ENCODE peak calls at places on chromosome 15, in five cellular contexts. One of them, this sample, is unnamed.

GRCh38 chr15:29124581-29125381 is 144.8 kb downstream of the NSMCE3 start:
- DNase-seq in gastrocnemius medialis: no peak
- DNase-seq in kidney epithelial cell: no peak
- DNase-seq in stomach: no peak
- DNase-seq in H1: no peak
- DNase-seq in this sample: no peak

GRCh38 chr15:74170845-74171578 is 2.5 kb upstream of the ISLR start:
- DNase-seq in gastrocnemius medialis: no peak
- DNase-seq in kidney epithelial cell: no peak
- DNase-seq in stomach: peak; percentile 20
- DNase-seq in H1: no peak
- DNase-seq in this sample: no peak

GRCh38 chr15:63349156-63349555 is 32.5 kb downstream of the CA12 start:
- DNase-seq in gastrocnemius medialis: no peak
- DNase-seq in kidney epithelial cell: no peak
- DNase-seq in stomach: no peak
- DNase-seq in H1: no peak
- DNase-seq in this sample: no peak

GRCh38 chr15:101641134-101641764 is 10.9 kb downstream of the TM2D3 start:
- DNase-seq in gastrocnemius medialis: peak; percentile 61
- DNase-seq in kidney epithelial cell: no peak
- DNase-seq in stomach: peak; percentile 81
- DNase-seq in H1: peak; percentile 85
- DNase-seq in this sample: no peak

GRCh38 chr15:68285243-68285980 is 7.9 kb downstream of the FEM1B start:
- DNase-seq in gastrocnemius medialis: no peak
- DNase-seq in kidney epithelial cell: no peak
- DNase-seq in stomach: no peak
- DNase-seq in H1: no peak
- DNase-seq in this sample: no peak

GRCh38 chr15:23516866-23517265 is 48.6 kb upstream of the MKRN3 start:
- DNase-seq in gastrocnemius medialis: no peak
- DNase-seq in kidney epithelial cell: no peak
- DNase-seq in stomach: no peak
- DNase-seq in H1: no peak
- DNase-seq in this sample: no peak

GRCh38 chr15:68652141-68652540 is 73.3 kb downstream of the CORO2B start:
- DNase-seq in gastrocnemius medialis: no peak
- DNase-seq in kidney epithelial cell: no peak
- DNase-seq in stomach: no peak
- DNase-seq in H1: no peak
- DNase-seq in this sample: no peak

GRCh38 chr15:40344631-40345120 is 3.9 kb upstream of the CCDC9B start:
- DNase-seq in gastrocnemius medialis: peak; percentile 53
- DNase-seq in kidney epithelial cell: no peak
- DNase-seq in stomach: peak; percentile 72
- DNase-seq in H1: peak; percentile 83
- DNase-seq in this sample: peak; percentile 65

GRCh38 chr15:39542385-39543065 is 38.4 kb upstream of the THBS1 start:
- DNase-seq in gastrocnemius medialis: no peak
- DNase-seq in kidney epithelial cell: no peak
- DNase-seq in stomach: no peak
- DNase-seq in H1: no peak
- DNase-seq in this sample: no peak

GRCh38 chr15:45635191-45635638 is 386 bp downstream of the SQOR start:
- DNase-seq in gastrocnemius medialis: peak; percentile 87
- DNase-seq in kidney epithelial cell: no peak
- DNase-seq in stomach: peak; percentile 73
- DNase-seq in H1: no peak
- DNase-seq in this sample: no peak

GRCh38 chr15:40367673-40368611 is 9.9 kb downstream of the DISP2 start:
- DNase-seq in gastrocnemius medialis: peak; percentile 86
- DNase-seq in kidney epithelial cell: peak; percentile 66
- DNase-seq in stomach: peak; percentile 93
- DNase-seq in H1: peak; percentile 89
- DNase-seq in this sample: peak; percentile 80

GRCh38 chr15:59993950-59994401 is 10.1 kb upstream of the FOXB1 start:
- DNase-seq in gastrocnemius medialis: no peak
- DNase-seq in kidney epithelial cell: no peak
- DNase-seq in stomach: no peak
- DNase-seq in H1: peak; percentile 74
- DNase-seq in this sample: no peak

GRCh38 chr15:85831415-85832113 is 36.8 kb upstream of the KLHL25 start:
- DNase-seq in gastrocnemius medialis: peak; percentile 58
- DNase-seq in kidney epithelial cell: no peak
- DNase-seq in stomach: peak; percentile 70
- DNase-seq in H1: peak; percentile 71
- DNase-seq in this sample: peak; percentile 64

GRCh38 chr15:64355559-64356442 is at the start of gene CSNK1G1:
- DNase-seq in gastrocnemius medialis: peak; percentile 91
- DNase-seq in kidney epithelial cell: peak; percentile 89
- DNase-seq in stomach: peak; percentile 93
- DNase-seq in H1: peak; percentile 94
- DNase-seq in this sample: no peak
- TF ChIP-seq CTCF in gastrocnemius medialis: no peak
- TF ChIP-seq CTCF in kidney epithelial cell: no peak
- TF ChIP-seq CTCF in stomach: no peak
- TF ChIP-seq CTCF in H1: no peak
- TF ChIP-seq CTCF in this sample: no peak

DNA sequence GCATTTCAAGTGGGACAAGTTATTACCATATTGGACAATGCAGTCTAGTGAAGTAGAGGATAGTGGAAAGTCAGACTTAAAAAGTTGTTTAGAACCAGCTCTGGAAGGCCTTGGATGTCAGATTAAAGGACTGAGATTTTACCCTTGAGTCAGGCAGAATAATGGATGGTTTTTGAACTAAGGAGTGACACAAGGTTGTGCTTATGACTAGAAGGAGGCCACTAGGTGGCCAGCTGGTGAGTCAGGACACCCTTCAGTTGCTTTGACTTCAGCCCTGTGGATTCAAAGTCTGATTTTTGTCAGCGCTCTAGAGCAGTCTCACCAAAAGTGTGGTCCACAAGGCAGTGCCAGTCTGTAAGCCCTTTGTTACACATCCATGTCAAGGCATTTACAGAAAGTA is 3.8 kb upstream of the GABPB1 start:
- DNase-seq in gastrocnemius medialis: no peak
- DNase-seq in kidney epithelial cell: no peak
- DNase-seq in stomach: no peak
- DNase-seq in H1: no peak
- DNase-seq in this sample: no peak
- TF ChIP-seq CTCF in gastrocnemius medialis: no peak
- TF ChIP-seq CTCF in kidney epithelial cell: peak; percentile 55
- TF ChIP-seq CTCF in stomach: no peak
- TF ChIP-seq CTCF in H1: peak; percentile 38
- TF ChIP-seq CTCF in this sample: no peak

GRCh38 chr15:42226648-42227047 is 18.5 kb upstream of the VPS39 start:
- DNase-seq in gastrocnemius medialis: no peak
- DNase-seq in kidney epithelial cell: no peak
- DNase-seq in stomach: no peak
- DNase-seq in H1: no peak
- DNase-seq in this sample: peak; percentile 30
- TF ChIP-seq CTCF in gastrocnemius medialis: no peak
- TF ChIP-seq CTCF in kidney epithelial cell: no peak
- TF ChIP-seq CTCF in stomach: no peak
- TF ChIP-seq CTCF in H1: no peak
- TF ChIP-seq CTCF in this sample: no peak

GRCh38 chr15:99409097-99409473 is 156.7 kb upstream of the MEF2A start:
- DNase-seq in gastrocnemius medialis: peak; percentile 67
- DNase-seq in kidney epithelial cell: no peak
- DNase-seq in stomach: peak; percentile 65
- DNase-seq in H1: peak; percentile 58
- DNase-seq in this sample: no peak
- TF ChIP-seq CTCF in gastrocnemius medialis: peak; percentile 76
- TF ChIP-seq CTCF in kidney epithelial cell: peak; percentile 75
- TF ChIP-seq CTCF in stomach: peak; percentile 32
- TF ChIP-seq CTCF in H1: peak; percentile 80
- TF ChIP-seq CTCF in this sample: peak; percentile 50

DNA sequence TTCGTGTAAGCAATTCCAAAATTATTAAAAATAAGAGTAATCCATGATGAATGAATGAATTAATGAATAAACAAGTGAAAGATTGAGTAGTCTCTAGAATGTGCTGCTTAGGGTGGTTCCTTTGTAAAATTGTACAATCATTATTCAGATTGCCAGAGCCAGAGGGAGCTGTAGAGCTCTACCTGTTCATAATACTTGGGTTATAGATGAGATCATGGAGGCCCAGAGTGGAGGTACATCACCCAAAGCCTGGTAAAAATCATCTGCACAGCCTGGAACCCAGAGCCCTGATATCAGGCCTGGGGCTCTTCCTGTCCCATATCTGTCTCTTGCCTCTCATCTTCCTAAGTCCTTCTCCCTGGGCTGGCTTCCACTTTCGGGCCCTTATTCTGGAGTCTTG is 297.2 kb downstream of the RPLP1 start:
- DNase-seq in gastrocnemius medialis: no peak
- DNase-seq in kidney epithelial cell: no peak
- DNase-seq in stomach: no peak
- DNase-seq in H1: no peak
- DNase-seq in this sample: no peak
- TF ChIP-seq CTCF in gastrocnemius medialis: no peak
- TF ChIP-seq CTCF in kidney epithelial cell: no peak
- TF ChIP-seq CTCF in stomach: no peak
- TF ChIP-seq CTCF in H1: no peak
- TF ChIP-seq CTCF in this sample: peak; percentile 25

GRCh38 chr15:33654859-33655258 is 313.4 kb upstream of the CHRM5 start:
- DNase-seq in gastrocnemius medialis: peak; percentile 34
- DNase-seq in kidney epithelial cell: no peak
- DNase-seq in stomach: no peak
- DNase-seq in H1: peak; percentile 47
- DNase-seq in this sample: no peak
- TF ChIP-seq CTCF in gastrocnemius medialis: no peak
- TF ChIP-seq CTCF in kidney epithelial cell: no peak
- TF ChIP-seq CTCF in stomach: no peak
- TF ChIP-seq CTCF in H1: peak; percentile 63
- TF ChIP-seq CTCF in this sample: no peak

GRCh38 chr15:41860049-41860828 is 21.6 kb downstream of the PLA2G4B start:
- DNase-seq in gastrocnemius medialis: no peak
- DNase-seq in kidney epithelial cell: no peak
- DNase-seq in stomach: no peak
- DNase-seq in H1: no peak
- DNase-seq in this sample: no peak
- TF ChIP-seq CTCF in gastrocnemius medialis: no peak
- TF ChIP-seq CTCF in kidney epithelial cell: no peak
- TF ChIP-seq CTCF in stomach: no peak
- TF ChIP-seq CTCF in H1: no peak
- TF ChIP-seq CTCF in this sample: no peak

This sample was measured in D721Med.